ENCODE peak calls at places on chromosomes 7 and 10, in nine cellular contexts. F, T, U, G, S, R, D, B and H are unnamed samples.

GRCh38 chr7:142112086-142112485 is 568 bp downstream of the MGAM2 start:
- DNase-seq in S (no peak), G (no peak), R (no peak), F (no peak), D (no peak), B (no peak), U (no peak), T (no peak), H (no peak)

GRCh38 chr7:155864991-155865690 is 52.9 kb upstream of the SHH start:
- DNase-seq in B (no peak), F (no peak), T (no peak), S (no peak), D (no peak), R (no peak), U (no peak), G (no peak), H (peak; percentile 80)

GRCh38 chr10:22453948-22454347 is 108.7 kb downstream of the SPAG6 start:
- DNase-seq in D (no peak), S (no peak), G (no peak), T (no peak), B (no peak), U (no peak), R (no peak), F (no peak), H (no peak)

GRCh38 chr10:73480158-73480557 is 15.7 kb downstream of the PPP3CB start:
- DNase-seq in U (no peak), F (no peak), D (no peak), B (no peak), R (no peak), G (no peak), T (no peak), S (no peak), H (no peak)

GRCh38 chr7:124907490-124907889 is 22.1 kb downstream of the POT1 start:
- DNase-seq in T (no peak), B (no peak), S (no peak), U (no peak), D (no peak), G (no peak), F (no peak), R (no peak), H (no peak)

GRCh38 chr7:148650232-148650858 is 48.4 kb upstream of the CUL1 start:
- DNase-seq in T (no peak), S (no peak), R (no peak), F (no peak), G (no peak), B (no peak), D (no peak), U (no peak), H (no peak)

GRCh38 chr7:16561943-16562342 is 35.3 kb downstream of the LRRC72 start:
- DNase-seq in B (no peak), G (no peak), T (no peak), S (no peak), D (no peak), F (no peak), U (no peak), R (no peak), H (no peak)

GRCh38 chr7:76069238-76069638 is 21.3 kb downstream of the MDH2 start:
- DNase-seq in S (peak; percentile 79), T (peak; percentile 94), F (peak; percentile 53), U (peak; percentile 94), R (peak; percentile 81), D (peak; percentile 45), G (no peak), B (peak; percentile 17), H (no peak)

GRCh38 chr10:65968871-65969270 is 957.0 kb upstream of the LRRTM3 start:
- DNase-seq in B (no peak), R (no peak), S (no peak), T (no peak), F (no peak), D (no peak), U (no peak), G (no peak), H (no peak)

GRCh38 chr7:68407460-68407859 is 1190.8 kb upstream of the AUTS2 start:
- DNase-seq in F (no peak), B (no peak), R (no peak), U (no peak), G (no peak), D (no peak), S (no peak), T (no peak), H (no peak)

GRCh38 chr7:141389423-141389822 is 161.8 kb upstream of the AGK start:
- DNase-seq in R (no peak), T (no peak), B (no peak), G (no peak), F (no peak), D (no peak), S (no peak), U (no peak), H (no peak)

GRCh38 chr10:43816351-43817321 is 168.0 kb upstream of the ZNF32 start:
- DNase-seq in B (peak; percentile 67), R (peak; percentile 88), S (no peak), U (no peak), D (no peak), T (no peak), G (no peak), F (peak; percentile 63), H (no peak)

GRCh38 chr7:13016633-13017324 is 329.3 kb downstream of the ARL4A start:
- DNase-seq in R (no peak), D (no peak), U (peak; percentile 48), B (no peak), S (no peak), T (no peak), F (no peak), G (no peak), H (no peak)

GRCh38 chr7:47100815-47101435 is 481.0 kb downstream of the TNS3 start:
- DNase-seq in T (peak; percentile 49), D (peak; percentile 16), G (no peak), F (peak; percentile 36), U (peak; percentile 79), B (no peak), S (no peak), R (peak; percentile 76), H (peak; percentile 28)

GRCh38 chr7:131640686-131641085 is 84.3 kb upstream of the PODXL start:
- DNase-seq in T (no peak), B (no peak), U (no peak), D (no peak), S (no peak), G (no peak), R (no peak), F (no peak), H (no peak)

GRCh38 chr7:131637846-131638245 is 81.4 kb upstream of the PODXL start:
- DNase-seq in U (no peak), F (no peak), D (no peak), R (no peak), B (no peak), S (no peak), T (no peak), G (no peak), H (no peak)

GRCh38 chr7:131638641-131639430 is 82.4 kb upstream of the PODXL start:
- DNase-seq in T (no peak), B (no peak), R (no peak), F (no peak), D (no peak), U (no peak), S (no peak), G (no peak), H (no peak)

GRCh38 chr7:131633342-131633843 is 77.0 kb upstream of the PODXL start:
- DNase-seq in D (no peak), G (no peak), T (no peak), S (no peak), F (no peak), U (peak; percentile 78), R (no peak), B (no peak), H (no peak)

GRCh38 chr7:131636092-131636491 is 79.7 kb upstream of the PODXL start:
- DNase-seq in R (no peak), D (no peak), F (peak; percentile 80), S (no peak), G (no peak), T (no peak), U (no peak), B (no peak), H (no peak)
- TF ChIP-seq POLR2A in R (no peak), D (no peak), F (no peak), S (no peak), G (no peak), T (no peak), U (no peak), B (no peak), H (no peak)

GRCh38 chr7:77989981-77990566 is 191.5 kb downstream of the PHTF2 start:
- DNase-seq in R (peak; percentile 68), S (no peak), U (peak; percentile 42), D (no peak), B (no peak), F (no peak), T (no peak), G (no peak), H (no peak)
- TF ChIP-seq CTCF in R (peak; percentile 60), S (no peak), U (no peak), D (no peak), B (no peak), F (no peak), T (no peak), G (no peak), H (no peak)

GRCh38 chr10:72295330-72295910 is 21.7 kb downstream of the DDIT4 start:
- DNase-seq in G (no peak), R (no peak), F (no peak), T (no peak), B (no peak), U (no peak), D (no peak), S (no peak), H (no peak)

GRCh38 chr10:72297968-72298773 is 24.4 kb downstream of the DDIT4 start:
- DNase-seq in R (peak; percentile 97), F (peak; percentile 98), D (peak; percentile 96), S (peak; percentile 97), U (peak; percentile 99), T (peak; percentile 100), B (peak; percentile 99), G (peak; percentile 84), H (peak; percentile 100)

GRCh38 chr10:72297281-72297967 is 23.7 kb downstream of the DDIT4 start:
- DNase-seq in D (peak; percentile 76), B (peak; percentile 95), F (peak; percentile 86), T (peak; percentile 90), S (peak; percentile 62), U (peak; percentile 96), R (peak; percentile 99), G (peak; percentile 77), H (peak; percentile 85)

GRCh38 chr10:72303424-72304128 is 29.9 kb downstream of the DDIT4 start:
- DNase-seq in T (no peak), R (no peak), G (no peak), B (no peak), D (no peak), S (no peak), U (no peak), F (no peak), H (no peak)

GRCh38 chr10:72298774-72299519 is 25.2 kb downstream of the DDIT4 start:
- DNase-seq in G (no peak), B (no peak), D (no peak), R (no peak), T (no peak), S (no peak), F (no peak), U (no peak), H (no peak)
- H3K4me3 ChIP-seq in G (no peak overlapping the region), B (no peak overlapping the region), D (no peak overlapping the region), R (no peak overlapping the region), T (no peak overlapping the region), S (no peak overlapping the region), F (no peak overlapping the region), U (no peak overlapping the region), H (no peak overlapping the region)

DNA sequence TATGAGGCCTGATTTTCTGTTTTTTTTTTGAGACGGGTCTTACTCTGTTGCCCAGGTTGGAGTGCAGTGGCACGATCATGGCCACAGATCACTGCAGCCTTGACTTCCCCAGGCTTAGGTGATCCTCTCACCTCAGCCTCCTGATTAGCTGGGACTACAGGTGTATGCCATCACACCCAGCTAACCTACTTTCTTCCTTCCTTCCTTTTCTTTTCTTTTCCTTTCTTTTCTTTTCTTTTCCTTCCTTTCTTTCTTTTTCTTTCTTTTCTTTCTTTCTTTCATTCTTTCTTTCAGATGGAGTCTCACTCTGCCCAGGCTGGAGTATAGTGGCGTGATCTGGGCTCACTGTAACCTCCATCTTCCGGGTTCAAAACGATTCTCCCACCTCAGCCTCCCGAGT is 3.8 kb downstream of the SRRT start:
- DNase-seq in R (no peak), T (no peak), G (no peak), F (no peak), U (no peak), D (no peak), S (no peak), B (no peak), H (no peak)
- TF ChIP-seq POLR2A in R (no peak), T (no peak), G (no peak), F (no peak), U (no peak), D (no peak), S (no peak), B (no peak), H (no peak)